ENCODE peak calls at places on chromosome 4, in ten cellular contexts. One of them, this sample, is unnamed.

GRCh38 chr4:3714642-3715001 is 51.6 kb upstream of the ADRA2C start:
- DNase-seq in colonic mucosa: no peak
- DNase-seq in cardiac muscle cell: no peak
- DNase-seq in epithelial cell of proximal tubule: no peak
- DNase-seq in cardiac fibroblast: no peak
- DNase-seq in Calu3: no peak
- DNase-seq in progenitor cell of endocrine pancreas: no peak
- DNase-seq in A549: no peak
- DNase-seq in endothelial cell: no peak
- DNase-seq in ovary: no peak
- DNase-seq in this sample: no peak

GRCh38 chr4:177393236-177393635 is 49.0 kb downstream of the AGA start:
- DNase-seq in A549: no peak
- DNase-seq in cardiac fibroblast: no peak
- DNase-seq in cardiac muscle cell: no peak
- DNase-seq in endothelial cell: no peak
- DNase-seq in Calu3: no peak
- DNase-seq in progenitor cell of endocrine pancreas: no peak
- DNase-seq in colonic mucosa: no peak
- DNase-seq in epithelial cell of proximal tubule: no peak
- DNase-seq in ovary: no peak
- DNase-seq in this sample: no peak

GRCh38 chr4:113952452-113953029 is 26.9 kb downstream of the ARSJ start:
- DNase-seq in progenitor cell of endocrine pancreas: peak; percentile 32
- DNase-seq in colonic mucosa: peak; percentile 55
- DNase-seq in cardiac muscle cell: peak; percentile 63
- DNase-seq in endothelial cell: peak; percentile 65
- DNase-seq in cardiac fibroblast: peak; percentile 62
- DNase-seq in A549: peak; percentile 44
- DNase-seq in epithelial cell of proximal tubule: no peak
- DNase-seq in Calu3: peak; percentile 48
- DNase-seq in ovary: no peak
- DNase-seq in this sample: peak; percentile 31

GRCh38 chr4:42643685-42644084 is 13.2 kb downstream of the ATP8A1 start:
- DNase-seq in colonic mucosa: no peak
- DNase-seq in epithelial cell of proximal tubule: no peak
- DNase-seq in Calu3: no peak
- DNase-seq in ovary: no peak
- DNase-seq in progenitor cell of endocrine pancreas: no peak
- DNase-seq in endothelial cell: no peak
- DNase-seq in cardiac muscle cell: no peak
- DNase-seq in A549: no peak
- DNase-seq in cardiac fibroblast: no peak
- DNase-seq in this sample: no peak

GRCh38 chr4:8198906-8199593 is at the start of gene SH3TC1:
- DNase-seq in endothelial cell: peak; percentile 90
- DNase-seq in Calu3: peak; percentile 92
- DNase-seq in cardiac muscle cell: peak; percentile 51
- DNase-seq in colonic mucosa: peak; percentile 94
- DNase-seq in A549: peak; percentile 76
- DNase-seq in epithelial cell of proximal tubule: peak; percentile 39
- DNase-seq in cardiac fibroblast: peak; percentile 91
- DNase-seq in progenitor cell of endocrine pancreas: peak; percentile 68
- DNase-seq in ovary: peak; percentile 77
- DNase-seq in this sample: peak; percentile 63

GRCh38 chr4:128244379-128244778 is 43.2 kb downstream of the PGRMC2 start:
- DNase-seq in Calu3: no peak
- DNase-seq in cardiac muscle cell: no peak
- DNase-seq in endothelial cell: no peak
- DNase-seq in epithelial cell of proximal tubule: no peak
- DNase-seq in A549: no peak
- DNase-seq in ovary: no peak
- DNase-seq in cardiac fibroblast: no peak
- DNase-seq in progenitor cell of endocrine pancreas: no peak
- DNase-seq in colonic mucosa: no peak
- DNase-seq in this sample: peak; percentile 51

GRCh38 chr4:10226756-10227155 is 110.2 kb upstream of the WDR1 start:
- DNase-seq in ovary: no peak
- DNase-seq in cardiac muscle cell: no peak
- DNase-seq in endothelial cell: no peak
- DNase-seq in Calu3: no peak
- DNase-seq in colonic mucosa: no peak
- DNase-seq in progenitor cell of endocrine pancreas: no peak
- DNase-seq in epithelial cell of proximal tubule: no peak
- DNase-seq in cardiac fibroblast: peak; percentile 59
- DNase-seq in A549: no peak
- DNase-seq in this sample: peak; percentile 86

GRCh38 chr4:8188743-8189550 is 10.1 kb upstream of the SH3TC1 start:
- DNase-seq in Calu3: no peak
- DNase-seq in endothelial cell: no peak
- DNase-seq in cardiac muscle cell: no peak
- DNase-seq in ovary: no peak
- DNase-seq in progenitor cell of endocrine pancreas: no peak
- DNase-seq in epithelial cell of proximal tubule: no peak
- DNase-seq in cardiac fibroblast: peak; percentile 67
- DNase-seq in A549: no peak
- DNase-seq in colonic mucosa: no peak
- DNase-seq in this sample: no peak

GRCh38 chr4:24209891-24210290 is 320.0 kb upstream of the PPARGC1A start:
- DNase-seq in progenitor cell of endocrine pancreas: no peak
- DNase-seq in epithelial cell of proximal tubule: peak; percentile 51
- DNase-seq in cardiac muscle cell: no peak
- DNase-seq in A549: no peak
- DNase-seq in colonic mucosa: no peak
- DNase-seq in Calu3: no peak
- DNase-seq in endothelial cell: no peak
- DNase-seq in ovary: no peak
- DNase-seq in cardiac fibroblast: no peak
- DNase-seq in this sample: peak; percentile 5

GRCh38 chr4:37157403-37158167 is 87.0 kb upstream of the NWD2 start:
- DNase-seq in endothelial cell: peak; percentile 3
- DNase-seq in cardiac muscle cell: no peak
- DNase-seq in Calu3: no peak
- DNase-seq in cardiac fibroblast: no peak
- DNase-seq in progenitor cell of endocrine pancreas: no peak
- DNase-seq in colonic mucosa: no peak
- DNase-seq in epithelial cell of proximal tubule: no peak
- DNase-seq in ovary: no peak
- DNase-seq in A549: no peak
- DNase-seq in this sample: no peak

GRCh38 chr4:14446311-14446710 is 556.0 kb upstream of the CPEB2 start:
- DNase-seq in cardiac muscle cell: no peak
- DNase-seq in Calu3: no peak
- DNase-seq in colonic mucosa: no peak
- DNase-seq in endothelial cell: no peak
- DNase-seq in ovary: no peak
- DNase-seq in progenitor cell of endocrine pancreas: no peak
- DNase-seq in cardiac fibroblast: peak; percentile 6
- DNase-seq in A549: no peak
- DNase-seq in epithelial cell of proximal tubule: no peak
- DNase-seq in this sample: no peak

GRCh38 chr4:155883895-155884294 is 17.8 kb upstream of the ASIC5 start:
- DNase-seq in colonic mucosa: no peak
- DNase-seq in cardiac fibroblast: no peak
- DNase-seq in progenitor cell of endocrine pancreas: no peak
- DNase-seq in endothelial cell: no peak
- DNase-seq in Calu3: no peak
- DNase-seq in cardiac muscle cell: no peak
- DNase-seq in epithelial cell of proximal tubule: no peak
- DNase-seq in A549: no peak
- DNase-seq in ovary: no peak
- DNase-seq in this sample: no peak

GRCh38 chr4:97910005-97910404 is 233.3 kb downstream of the STPG2 start:
- DNase-seq in epithelial cell of proximal tubule: peak; percentile 4
- DNase-seq in ovary: no peak
- DNase-seq in cardiac muscle cell: peak; percentile 5
- DNase-seq in Calu3: no peak
- DNase-seq in endothelial cell: no peak
- DNase-seq in colonic mucosa: no peak
- DNase-seq in progenitor cell of endocrine pancreas: no peak
- DNase-seq in A549: peak; percentile 10
- DNase-seq in cardiac fibroblast: no peak
- DNase-seq in this sample: no peak

GRCh38 chr4:73520821-73521220 is 39.3 kb downstream of the AFM start:
- DNase-seq in ovary: no peak
- DNase-seq in colonic mucosa: no peak
- DNase-seq in Calu3: no peak
- DNase-seq in progenitor cell of endocrine pancreas: no peak
- DNase-seq in cardiac fibroblast: peak; percentile 70
- DNase-seq in endothelial cell: no peak
- DNase-seq in cardiac muscle cell: no peak
- DNase-seq in epithelial cell of proximal tubule: no peak
- DNase-seq in A549: peak; percentile 24
- DNase-seq in this sample: peak; percentile 69

GRCh38 chr4:111510535-111510934 is 634.7 kb upstream of the FAM241A start:
- DNase-seq in cardiac fibroblast: no peak
- DNase-seq in endothelial cell: no peak
- DNase-seq in A549: peak; percentile 8
- DNase-seq in epithelial cell of proximal tubule: no peak
- DNase-seq in colonic mucosa: no peak
- DNase-seq in Calu3: no peak
- DNase-seq in progenitor cell of endocrine pancreas: no peak
- DNase-seq in cardiac muscle cell: no peak
- DNase-seq in ovary: no peak
- DNase-seq in this sample: peak; percentile 45

GRCh38 chr4:51942108-51942832 is 77.9 kb downstream of the LRRC66 start:
- DNase-seq in progenitor cell of endocrine pancreas: no peak
- DNase-seq in endothelial cell: no peak
- DNase-seq in ovary: no peak
- DNase-seq in A549: no peak
- DNase-seq in cardiac fibroblast: no peak
- DNase-seq in colonic mucosa: no peak
- DNase-seq in Calu3: no peak
- DNase-seq in cardiac muscle cell: no peak
- DNase-seq in epithelial cell of proximal tubule: peak; percentile 30
- DNase-seq in this sample: peak; percentile 25

GRCh38 chr4:87489678-87490077 is 39.5 kb downstream of the SPARCL1 start:
- DNase-seq in progenitor cell of endocrine pancreas: no peak
- DNase-seq in epithelial cell of proximal tubule: no peak
- DNase-seq in colonic mucosa: no peak
- DNase-seq in endothelial cell: no peak
- DNase-seq in Calu3: no peak
- DNase-seq in cardiac fibroblast: peak; percentile 76
- DNase-seq in ovary: no peak
- DNase-seq in cardiac muscle cell: no peak
- DNase-seq in A549: no peak
- DNase-seq in this sample: peak; percentile 57

DNA sequence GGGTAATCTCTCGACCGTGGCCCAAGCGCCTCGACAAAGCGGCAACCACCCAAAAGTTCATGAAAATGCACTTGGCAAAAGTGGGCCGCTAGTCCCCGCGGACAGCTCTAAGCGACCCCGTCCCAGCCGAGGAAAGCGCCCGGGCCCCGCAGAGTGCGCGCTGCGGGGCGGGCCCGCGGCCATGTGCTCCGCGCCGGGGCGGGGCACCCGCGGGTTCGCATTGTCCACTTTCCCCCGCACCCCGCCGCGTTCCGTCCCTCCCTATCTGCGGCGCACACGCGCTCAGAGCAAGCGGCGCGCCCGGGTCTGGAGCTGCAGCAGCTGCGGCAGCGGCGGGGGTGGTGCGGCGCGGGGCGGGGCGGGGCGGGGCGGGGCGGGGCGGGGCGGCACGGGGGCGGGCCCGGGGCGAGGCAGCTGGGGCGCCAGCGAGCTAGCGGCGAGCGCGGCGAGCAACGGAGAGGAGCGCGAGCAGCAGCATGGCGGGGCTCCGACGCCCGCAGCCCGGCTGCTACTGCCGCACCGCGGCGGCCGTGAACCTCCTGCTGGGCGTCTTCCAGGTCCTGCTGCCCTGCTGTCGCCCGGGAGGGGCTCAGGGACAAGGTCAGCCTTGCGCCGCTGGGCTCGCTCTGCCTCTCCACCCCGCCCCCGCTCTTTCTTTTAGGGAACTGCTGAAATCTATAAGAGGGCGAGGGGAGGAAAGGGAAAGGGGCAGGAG is at the start of gene TMEM131L:
- DNase-seq in ovary: peak; percentile 76
- DNase-seq in endothelial cell: peak; percentile 65
- DNase-seq in epithelial cell of proximal tubule: no peak
- DNase-seq in cardiac fibroblast: peak; percentile 74
- DNase-seq in cardiac muscle cell: peak; percentile 88
- DNase-seq in Calu3: peak; percentile 50
- DNase-seq in A549: peak; percentile 60
- DNase-seq in colonic mucosa: peak; percentile 74
- DNase-seq in progenitor cell of endocrine pancreas: peak; percentile 56
- DNase-seq in this sample: peak; percentile 61
- TF ChIP-seq CTCF in ovary: peak; percentile 33
- TF ChIP-seq CTCF in endothelial cell: no peak
- TF ChIP-seq CTCF in epithelial cell of proximal tubule: no peak
- TF ChIP-seq CTCF in cardiac fibroblast: peak; percentile 17
- TF ChIP-seq CTCF in cardiac muscle cell: peak; percentile 14
- TF ChIP-seq CTCF in Calu3: no peak
- TF ChIP-seq CTCF in A549: no peak
- TF ChIP-seq CTCF in colonic mucosa: no peak
- TF ChIP-seq CTCF in progenitor cell of endocrine pancreas: peak; percentile 12
- TF ChIP-seq CTCF in this sample: no peak

GRCh38 chr4:15513545-15513944 is 43.9 kb downstream of the CC2D2A start:
- DNase-seq in cardiac muscle cell: no peak
- DNase-seq in ovary: no peak
- DNase-seq in epithelial cell of proximal tubule: no peak
- DNase-seq in cardiac fibroblast: no peak
- DNase-seq in A549: no peak
- DNase-seq in Calu3: no peak
- DNase-seq in progenitor cell of endocrine pancreas: no peak
- DNase-seq in colonic mucosa: no peak
- DNase-seq in endothelial cell: no peak
- DNase-seq in this sample: no peak
- TF ChIP-seq CTCF in cardiac muscle cell: no peak
- TF ChIP-seq CTCF in ovary: no peak
- TF ChIP-seq CTCF in epithelial cell of proximal tubule: no peak
- TF ChIP-seq CTCF in cardiac fibroblast: no peak
- TF ChIP-seq CTCF in A549: no peak
- TF ChIP-seq CTCF in Calu3: no peak
- TF ChIP-seq CTCF in progenitor cell of endocrine pancreas: no peak
- TF ChIP-seq CTCF in colonic mucosa: no peak
- TF ChIP-seq CTCF in endothelial cell: no peak
- TF ChIP-seq CTCF in this sample: peak; percentile 20

GRCh38 chr4:149009223-149009622 is 567.0 kb upstream of the NR3C2 start:
- DNase-seq in colonic mucosa: no peak
- DNase-seq in Calu3: no peak
- DNase-seq in ovary: no peak
- DNase-seq in progenitor cell of endocrine pancreas: no peak
- DNase-seq in cardiac muscle cell: no peak
- DNase-seq in epithelial cell of proximal tubule: no peak
- DNase-seq in endothelial cell: no peak
- DNase-seq in cardiac fibroblast: no peak
- DNase-seq in A549: no peak
- DNase-seq in this sample: no peak
- TF ChIP-seq CTCF in colonic mucosa: no peak
- TF ChIP-seq CTCF in Calu3: no peak
- TF ChIP-seq CTCF in ovary: no peak
- TF ChIP-seq CTCF in progenitor cell of endocrine pancreas: no peak
- TF ChIP-seq CTCF in cardiac muscle cell: no peak
- TF ChIP-seq CTCF in epithelial cell of proximal tubule: no peak
- TF ChIP-seq CTCF in endothelial cell: no peak
- TF ChIP-seq CTCF in cardiac fibroblast: no peak
- TF ChIP-seq CTCF in A549: no peak
- TF ChIP-seq CTCF in this sample: no peak

DNA sequence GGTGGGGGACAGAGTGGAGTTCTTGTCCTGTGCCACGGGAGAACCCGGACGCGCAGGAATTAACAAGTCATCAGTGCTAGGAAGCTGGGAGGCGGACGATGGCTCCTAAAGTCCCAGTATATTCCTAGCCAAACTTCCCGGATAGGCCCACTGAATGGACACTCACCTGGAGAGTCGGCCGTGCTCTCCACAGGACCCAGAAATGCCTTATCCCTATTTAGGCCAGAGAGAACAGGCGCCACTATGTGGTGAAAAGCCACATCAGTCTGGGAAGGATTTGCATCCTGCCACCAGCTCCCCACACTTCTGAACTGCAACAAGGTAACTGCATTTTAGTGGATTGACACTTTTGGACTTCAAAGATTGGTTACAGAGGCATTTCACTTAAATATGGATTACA is 1.1 kb downstream of the CFAP299 start:
- DNase-seq in cardiac fibroblast: peak; percentile 45
- DNase-seq in colonic mucosa: peak; percentile 28
- DNase-seq in Calu3: peak; percentile 30
- DNase-seq in ovary: peak; percentile 19
- DNase-seq in epithelial cell of proximal tubule: no peak
- DNase-seq in A549: peak; percentile 26
- DNase-seq in cardiac muscle cell: peak; percentile 63
- DNase-seq in endothelial cell: peak; percentile 33
- DNase-seq in progenitor cell of endocrine pancreas: no peak
- DNase-seq in this sample: peak; percentile 25
- TF ChIP-seq CTCF in cardiac fibroblast: peak; percentile 44
- TF ChIP-seq CTCF in colonic mucosa: no peak
- TF ChIP-seq CTCF in Calu3: no peak
- TF ChIP-seq CTCF in ovary: no peak
- TF ChIP-seq CTCF in epithelial cell of proximal tubule: peak; percentile 62
- TF ChIP-seq CTCF in A549: peak; percentile 33
- TF ChIP-seq CTCF in cardiac muscle cell: peak; percentile 43
- TF ChIP-seq CTCF in endothelial cell: no peak
- TF ChIP-seq CTCF in progenitor cell of endocrine pancreas: peak; percentile 49
- TF ChIP-seq CTCF in this sample: peak; percentile 48

This sample was measured in AG10803.